ENCODE peak calls at places on chromosomes 13 and 19, in six cellular contexts. U, J, Q, M, H and T are unnamed samples. For H3K4me1, the result is how much of the 10 kb centered on the place peaks cover.

GRCh38 chr19:5903054-5903501 is 512 bp downstream of the NDUFA11 start:
- DNase-seq in U (no peak), J (no peak), Q (no peak), M (peak), H (peak), T (peak)

GRCh38 chr19:47377801-47378200 is 28.7 kb downstream of the DHX34 start:
- DNase-seq in U (no peak), J (no peak), Q (no peak), M (no peak), H (no peak), T (no peak)

GRCh38 chr19:35249146-35249847 is 495 bp downstream of the LSR start:
- DNase-seq in U (peak), J (no peak), Q (no peak), M (peak), H (no peak), T (no peak)

GRCh38 chr19:34236035-34236793 is 18.1 kb upstream of the GARRE1 start:
- DNase-seq in U (no peak), J (no peak), Q (no peak), M (no peak), H (peak), T (peak)

GRCh38 chr19:14550201-14550754 is 20.9 kb downstream of the TECR start:
- DNase-seq in U (no peak), J (no peak), Q (no peak), M (no peak), H (no peak), T (no peak)

GRCh38 chr13:57352114-57352513 is 185.1 kb downstream of the PRR20E start:
- DNase-seq in U (no peak), J (no peak), Q (no peak), M (no peak), H (no peak), T (no peak)

GRCh38 chr19:17684256-17684655 is 3.9 kb downstream of the UNC13A start:
- DNase-seq in U (no peak), J (no peak), Q (no peak), M (no peak), H (no peak), T (no peak)

GRCh38 chr19:39263912-39264305 is 4.3 kb upstream of the IFNL2 start:
- DNase-seq in U (peak), J (no peak), Q (peak), M (peak), H (no peak), T (no peak)

GRCh38 chr13:101977475-101977874 is 424.4 kb downstream of the FGF14 start:
- DNase-seq in U (no peak), J (no peak), Q (no peak), M (no peak), H (no peak), T (no peak)

GRCh38 chr13:41356788-41357187 is 45.7 kb downstream of the NAA16 start:
- DNase-seq in U (no peak), J (no peak), Q (no peak), M (no peak), H (no peak), T (no peak)

DNA sequence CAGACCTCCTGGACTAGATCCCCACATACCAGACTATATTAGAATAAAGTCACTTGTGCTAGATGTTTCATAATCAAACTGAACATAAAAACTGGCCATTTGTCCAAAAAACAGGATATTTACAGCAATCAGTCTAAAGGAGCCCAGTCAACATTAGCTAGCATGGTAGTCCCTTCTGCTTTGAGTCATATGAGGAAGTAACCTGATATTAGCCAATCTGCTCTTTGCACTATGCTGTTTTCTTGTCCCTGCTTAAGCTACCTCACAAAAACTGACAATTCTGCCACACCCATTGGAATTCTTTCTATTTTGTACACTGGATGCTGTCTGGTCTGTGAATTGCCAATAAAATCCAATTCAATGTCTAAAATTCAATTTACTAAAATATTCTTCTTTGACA is 1824.2 kb downstream of the OLFM4 start:
- DNase-seq in U (no peak), J (no peak), Q (no peak), M (no peak), H (no peak), T (no peak)
- H3K4me1 ChIP-seq in U (under half), J (under half), Q (under half), M (under half), H (under half), T (under half)

DNA sequence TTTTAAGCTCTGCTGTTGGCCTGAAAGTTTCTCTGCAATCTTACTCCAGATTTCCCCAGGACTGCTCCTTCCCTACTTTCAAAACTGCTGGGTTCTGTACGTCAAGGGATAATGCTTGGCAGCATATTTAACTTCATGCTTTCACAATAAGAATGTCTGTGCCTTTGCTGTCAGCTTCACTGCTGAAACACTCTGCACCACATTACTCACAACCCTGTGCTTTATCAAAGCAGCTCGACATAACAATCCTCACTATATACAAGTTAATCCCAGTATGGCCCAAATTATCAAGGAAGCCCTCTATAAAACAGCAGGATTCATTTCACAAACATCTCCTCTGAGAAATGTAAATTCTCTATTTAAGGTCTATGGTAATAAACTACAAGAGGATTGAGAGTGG is 17.5 kb downstream of the LATS2 start:
- DNase-seq in U (no peak), J (no peak), Q (no peak), M (no peak), H (peak), T (peak)
- H2BK15ac ChIP-seq in U (no peak), J (no peak), Q (no peak), M (no peak), H (no peak), T (no peak)

GRCh38 chr13:69641773-69642172 is 465.9 kb upstream of the ATXN8OS start:
- DNase-seq in U (no peak), J (no peak), Q (no peak), M (no peak), H (no peak), T (no peak)
- H3K18ac ChIP-seq in U (no peak), J (no peak), Q (no peak), M (no peak), H (no peak), T (no peak)

GRCh38 chr19:55118401-55118991 is 1.1 kb upstream of the PPP1R12C start:
- DNase-seq in U (peak), J (peak), Q (peak), M (peak), H (no peak), T (no peak)

GRCh38 chr19:55115446-55116065 is 1.9 kb downstream of the PPP1R12C start:
- DNase-seq in U (no peak), J (no peak), Q (no peak), M (peak), H (peak), T (peak)

GRCh38 chr19:55116232-55117062 is 990 bp downstream of the PPP1R12C start:
- DNase-seq in U (no peak), J (no peak), Q (peak), M (peak), H (peak), T (peak)

GRCh38 chr19:55117636-55118391 is at the start of gene PPP1R12C:
- DNase-seq in U (peak), J (peak), Q (peak), M (peak), H (peak), T (peak)

DNA sequence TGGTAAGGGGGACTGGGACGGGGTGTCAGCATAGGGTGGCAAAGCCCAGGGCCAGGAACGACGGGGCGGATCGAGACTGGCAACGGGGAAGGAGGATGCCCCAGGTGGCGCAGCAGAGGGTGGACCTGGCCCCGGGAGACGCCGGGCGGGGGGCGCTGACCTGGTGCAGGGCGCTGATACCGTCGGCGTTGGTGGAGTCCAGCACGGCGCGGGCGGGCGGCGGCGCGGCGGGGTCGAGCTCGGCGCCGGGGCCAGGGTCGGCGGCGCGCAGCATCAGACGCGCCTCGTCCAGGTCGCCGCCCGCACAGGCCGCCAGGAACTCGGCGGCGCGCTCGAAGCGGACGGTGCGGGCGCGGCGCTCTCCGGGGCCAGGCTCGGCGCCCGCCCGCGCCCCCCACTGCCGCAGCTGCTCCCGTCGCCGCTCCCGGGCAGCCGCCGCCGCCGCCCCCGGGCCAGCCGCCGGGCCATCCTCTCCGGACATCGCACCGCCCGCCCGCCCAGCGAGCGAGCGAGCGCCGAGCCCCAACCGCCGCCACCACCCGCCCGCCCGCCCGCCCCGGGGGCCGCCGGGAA is 288 bp downstream of the PPP1R12C start:
- DNase-seq in U (no peak), J (no peak), Q (no peak), M (no peak), H (no peak), T (no peak)
- H3K4me1 ChIP-seq in U (under half), J (under half), Q (under half), M (under half), H (under half), T (half or more)

DNA sequence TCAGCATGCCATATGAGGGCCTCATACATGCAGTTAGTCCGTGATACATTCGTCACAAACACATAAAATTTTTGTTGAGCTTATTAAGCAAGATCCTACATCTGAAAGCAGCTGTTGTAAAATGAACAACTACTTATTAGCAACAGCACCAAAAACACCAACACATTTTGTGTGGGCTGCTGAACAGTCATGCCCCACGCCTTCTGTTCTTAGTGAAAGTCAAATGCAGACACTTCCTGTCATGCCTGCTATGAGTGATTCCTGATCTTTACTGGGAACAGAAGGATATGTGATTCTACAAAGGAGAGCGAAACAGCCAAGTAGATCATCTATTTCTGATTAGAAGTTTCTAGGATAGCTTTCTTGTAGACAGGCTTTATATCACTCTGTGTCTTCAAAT is 4.2 kb upstream of the B3GLCT start:
- DNase-seq in U (no peak), J (no peak), Q (no peak), M (no peak), H (no peak), T (no peak)
- H2BK15ac ChIP-seq in U (no peak), J (no peak), Q (no peak), M (no peak), H (no peak), T (no peak)

GRCh38 chr13:113528101-113528797 is 37.7 kb upstream of the DCUN1D2 start:
- DNase-seq in U (no peak), J (no peak), Q (no peak), M (no peak), H (no peak), T (no peak)
- H3K18ac ChIP-seq in U (no peak), J (no peak), Q (no peak), M (no peak), H (no peak), T (no peak)